ENCODE peak calls at places on chromosomes 11 and 22, in six cellular contexts. S is dorsolateral prefrontal cortex; N is CD4-positive, alpha-beta T cell; O is activated CD4-positive, alpha-beta T cell treated with anti-CD3 and anti-CD28 coated beads, Interleukin-2, amount 50 U/mL, for 24 hours; X is brain microvascular endothelial cell; V is stimulated activated CD4-positive, alpha-beta T cell treated with anti-CD3 and anti-CD28 coated beads, TNF-alpha, amount 100 ng/mL, for 4 hours. B is an unnamed sample.

GRCh38 chr11:77155556-77156130 is 27.6 kb downstream of the MYO7A start:
- DNase-seq in V (no peak), X (no peak), S (no peak), N (no peak), O (no peak), B (no peak)

GRCh38 chr11:69888671-69889076 is 69.5 kb upstream of the FGF3 start:
- DNase-seq in S (peak; percentile 45), V (peak; percentile 46), O (peak; percentile 43), X (peak; percentile 28), N (peak; percentile 63), B (peak; percentile 50)

GRCh38 chr22:36486619-36487384 is 5.4 kb upstream of the TXN2 start:
- DNase-seq in V (no peak), S (no peak), O (peak; percentile 43), X (peak; percentile 57), N (peak; percentile 55), B (peak; percentile 56)

GRCh38 chr11:859394-860131 is 16.9 kb downstream of the TSPAN4 start:
- DNase-seq in V (no peak), X (peak; percentile 84), O (no peak), S (peak; percentile 64), N (no peak), B (no peak)

GRCh38 chr11:123251656-123252344 is 56.8 kb upstream of the CLMP start:
- DNase-seq in V (no peak), X (no peak), S (no peak), N (no peak), O (no peak), B (no peak)

GRCh38 chr11:316031-316701 is 2.3 kb downstream of the IFITM1 start:
- DNase-seq in S (no peak), O (no peak), V (no peak), X (no peak), N (no peak), B (no peak)

GRCh38 chr11:61071880-61072279 is 30.4 kb upstream of the CD5 start:
- DNase-seq in V (no peak), O (no peak), S (no peak), N (no peak), X (no peak), B (no peak)

GRCh38 chr11:86218125-86219081 is 26.1 kb upstream of the EED start:
- DNase-seq in O (peak; percentile 21), X (peak; percentile 61), N (peak; percentile 43), V (peak; percentile 18), S (peak; percentile 47), B (peak; percentile 42)

GRCh38 chr11:96105197-96105895 is 181.4 kb upstream of the MTMR2 start:
- DNase-seq in N (no peak), S (no peak), X (no peak), O (no peak), V (no peak), B (no peak)

GRCh38 chr22:49827853-49828598 is at the start of gene BRD1:
- DNase-seq in X (peak; percentile 8), N (peak; percentile 37), S (peak; percentile 41), V (peak; percentile 49), O (peak; percentile 35), B (no peak)

GRCh38 chr11:75689861-75690641 is 21.2 kb upstream of the MAP6 start:
- DNase-seq in O (no peak), X (no peak), V (no peak), S (no peak), N (no peak), B (no peak)

GRCh38 chr22:33347002-33347401 is 288.8 kb upstream of the SYN3 start:
- DNase-seq in O (no peak), S (no peak), N (no peak), X (no peak), V (no peak), B (no peak)